ENCODE peak calls at places on chromosomes 11 and 22, in eight cellular contexts. R is naive thymus-derived CD4-positive, alpha-beta T cell; L is MM.1S; S is aorta; C is neuronal stem cell; J is transverse colon; F is sigmoid colon; T is right cardiac atrium. I is an unnamed sample.

GRCh38 chr11:130211781-130212401 is 52.3 kb downstream of the ST14 start:
- DNase-seq in S (no peak), L (no peak), F (peak; percentile 48), C (no peak), J (peak; percentile 6), T (no peak), R (no peak), I (no peak)

GRCh38 chr11:30344085-30344484 is 21.2 kb downstream of the ARL14EP start:
- DNase-seq in T (no peak), S (no peak), C (no peak), F (no peak), J (no peak), R (no peak), L (peak; percentile 20), I (no peak)

GRCh38 chr11:66881436-66881835 is 24.6 kb downstream of the LRFN4 start:
- DNase-seq in R (no peak), L (no peak), C (no peak), J (no peak), S (no peak), T (peak; percentile 43), F (no peak), I (no peak)

GRCh38 chr11:33949201-33949913 is 57.5 kb upstream of the LMO2 start:
- DNase-seq in L (no peak), S (no peak), F (no peak), T (no peak), R (no peak), C (no peak), J (no peak), I (no peak)

GRCh38 chr22:29201722-29202230 is 3.9 kb upstream of the EMID1 start:
- DNase-seq in R (no peak), J (no peak), T (no peak), F (no peak), L (no peak), S (no peak), C (no peak), I (no peak)

GRCh38 chr11:46560300-46561025 is 33.4 kb downstream of the AMBRA1 start:
- DNase-seq in T (no peak), C (no peak), S (no peak), J (no peak), R (peak; percentile 33), F (no peak), L (peak; percentile 72), I (no peak)

GRCh38 chr11:110249066-110249465 is 47.3 kb downstream of the RDX start:
- DNase-seq in R (no peak), S (no peak), J (no peak), C (no peak), L (no peak), F (no peak), T (no peak), I (no peak)

GRCh38 chr11:114953039-114953438 is 274.7 kb downstream of the NXPE2 start:
- DNase-seq in C (no peak), R (no peak), L (no peak), F (no peak), T (no peak), J (no peak), S (no peak), I (no peak)

GRCh38 chr11:129935723-129936122 is 40.3 kb upstream of the NFRKB start:
- DNase-seq in T (no peak), R (no peak), J (no peak), F (no peak), C (no peak), S (no peak), L (no peak), I (no peak)

GRCh38 chr11:118144869-118145268 is 7.8 kb downstream of the SCN4B start:
- DNase-seq in C (no peak), S (peak; percentile 41), R (no peak), J (no peak), T (no peak), L (no peak), F (no peak), I (no peak)

GRCh38 chr22:27331526-27332281 is 469.9 kb downstream of the MN1 start:
- DNase-seq in F (peak; percentile 74), J (peak; percentile 38), R (no peak), C (no peak), T (peak; percentile 90), L (no peak), S (peak; percentile 83), I (no peak)

GRCh38 chr22:39724390-39724789 is 153.8 kb downstream of the CACNA1I start:
- DNase-seq in C (no peak), J (no peak), T (no peak), S (no peak), F (no peak), R (no peak), L (no peak), I (no peak)
- H3K27ac ChIP-seq in C (no peak overlapping the region), J (no peak overlapping the region), T (no peak overlapping the region), S (no peak overlapping the region), F (no peak overlapping the region), R (no peak overlapping the region), L (no peak overlapping the region), I (no peak overlapping the region)

DNA sequence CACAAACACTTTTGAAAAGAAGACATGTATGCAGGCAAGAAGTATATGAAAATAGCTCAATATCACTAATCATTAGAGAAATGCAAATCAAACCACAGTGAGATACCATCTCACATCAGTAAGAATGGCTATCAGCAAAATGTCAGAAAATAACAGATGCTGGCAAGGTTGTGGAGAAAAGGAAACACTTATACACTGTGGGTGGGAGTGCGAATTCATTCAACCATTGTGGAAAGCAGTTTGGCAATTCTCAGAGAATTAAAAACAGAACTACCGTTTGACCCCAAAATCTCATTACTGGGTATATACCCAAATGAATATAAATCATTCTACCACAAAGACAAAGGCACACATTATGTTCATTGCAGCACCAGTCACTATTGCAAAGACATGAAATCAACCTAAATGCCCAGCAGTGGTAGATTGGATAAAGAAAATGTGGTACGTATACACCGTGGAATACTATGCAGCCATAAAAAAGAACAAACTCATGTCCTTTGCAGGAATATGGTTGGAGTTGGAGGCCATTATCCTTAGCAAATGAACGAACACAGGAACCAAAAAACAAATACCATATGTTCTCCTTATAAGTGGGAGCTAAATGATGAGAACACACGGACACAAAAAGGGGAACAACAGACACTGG is 18.5 kb downstream of the MMP13 start:
- DNase-seq in C (no peak), F (no peak), T (no peak), J (no peak), S (no peak), R (no peak), L (no peak), I (no peak)
- H3K4me3 ChIP-seq in C (no peak overlapping the region), F (no peak overlapping the region), T (no peak overlapping the region), J (no peak overlapping the region), S (no peak overlapping the region), R (no peak overlapping the region), L (no peak overlapping the region), I (no peak overlapping the region)

DNA sequence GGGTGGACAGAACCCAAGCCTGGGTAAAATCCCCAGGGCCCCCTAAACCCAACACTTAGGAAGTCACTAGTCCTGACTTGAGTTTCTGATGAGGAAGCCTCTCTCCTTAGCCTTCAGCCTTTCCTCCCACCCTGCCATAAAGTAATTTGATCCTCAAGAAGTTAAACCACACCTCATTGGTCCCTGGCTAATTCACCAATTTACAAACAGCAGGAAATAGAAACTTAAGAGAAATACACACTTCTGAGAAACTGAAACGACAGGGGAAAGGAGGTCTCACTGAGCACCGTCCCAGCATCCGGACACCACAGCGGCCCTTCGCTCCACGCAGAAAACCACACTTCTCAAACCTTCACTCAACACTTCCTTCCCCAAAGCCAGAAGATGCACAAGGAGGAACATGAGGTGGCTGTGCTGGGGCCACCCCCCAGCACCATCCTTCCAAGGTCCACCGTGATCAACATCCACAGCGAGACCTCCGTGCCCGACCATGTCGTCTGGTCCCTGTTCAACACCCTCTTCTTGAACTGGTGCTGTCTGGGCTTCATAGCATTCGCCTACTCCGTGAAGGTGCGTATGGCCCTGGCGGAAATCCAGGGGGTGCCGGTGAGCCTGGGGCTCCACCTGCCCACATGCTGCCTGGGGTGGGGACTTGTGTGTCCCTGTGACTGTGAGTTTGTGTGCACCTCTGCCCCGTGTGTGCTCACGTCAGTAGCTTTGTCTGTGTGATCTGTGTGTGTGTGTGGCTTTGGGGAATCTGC is at the start of gene IFITM1:
- DNase-seq in T (peak; percentile 67), R (peak; percentile 74), F (no peak), S (peak; percentile 48), L (peak; percentile 55), C (no peak), J (peak; percentile 62), I (no peak)
- H3K4me1 ChIP-seq in T (peaks cover 3% of the 10 kb centered on the region), R (peaks cover 13% of the 10 kb centered on the region), F (peaks cover 41% of the 10 kb centered on the region), S (no peaks in the 10 kb centered on the region), L (peaks cover 14% of the 10 kb centered on the region), C (peaks cover 31% of the 10 kb centered on the region), J (peaks cover 57% of the 10 kb centered on the region), I (peaks cover 23% of the 10 kb centered on the region)

GRCh38 chr11:120663142-120663541 is 151.6 kb downstream of the GRIK4 start:
- DNase-seq in J (no peak), F (no peak), T (no peak), S (no peak), C (no peak), R (no peak), L (no peak), I (no peak)
- H3K27ac ChIP-seq in J (no peak overlapping the region), F (no peak overlapping the region), T (no peak overlapping the region), S (no peak overlapping the region), C (no peak overlapping the region), R (no peak overlapping the region), L (no peak overlapping the region), I (no peak overlapping the region)

GRCh38 chr11:65452806-65453490 is 30.4 kb downstream of the NEAT1 start:
- DNase-seq in J (no peak), L (no peak), R (no peak), F (no peak), C (no peak), T (no peak), S (no peak), I (no peak)

GRCh38 chr11:65459552-65459951 is 37.0 kb downstream of the NEAT1 start:
- DNase-seq in L (no peak), C (no peak), F (peak; percentile 58), J (peak; percentile 7), R (no peak), T (peak; percentile 16), S (peak; percentile 39), I (peak; percentile 61)

GRCh38 chr11:65454311-65454695 is 31.7 kb downstream of the NEAT1 start:
- DNase-seq in T (no peak), J (no peak), R (no peak), S (no peak), C (no peak), L (no peak), F (peak; percentile 68), I (no peak)

GRCh38 chr11:65454696-65455456 is 32.3 kb downstream of the NEAT1 start:
- DNase-seq in F (peak; percentile 97), J (peak; percentile 95), C (peak; percentile 80), T (peak; percentile 97), R (peak; percentile 62), L (peak; percentile 86), S (peak; percentile 92), I (peak; percentile 68)

DNA sequence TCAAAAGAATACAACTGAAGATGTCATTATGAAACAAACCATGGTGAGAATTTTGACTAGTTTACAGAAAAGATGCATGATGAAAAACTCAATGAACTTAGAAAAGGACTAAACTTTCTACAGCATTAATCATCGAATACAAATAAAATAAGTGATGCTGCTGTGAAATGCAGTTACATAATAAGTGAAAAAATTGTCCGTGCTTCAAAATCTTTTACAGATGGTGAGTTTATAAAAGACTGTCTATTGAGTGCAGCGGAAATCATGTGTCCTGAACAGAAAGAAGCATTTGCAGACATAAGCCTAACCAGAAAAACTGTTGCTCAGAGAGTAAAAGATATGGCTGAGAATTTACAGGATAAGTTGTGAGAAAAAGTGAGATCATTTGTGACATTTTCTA is 33.8 kb downstream of the NEAT1 start:
- DNase-seq in C (no peak), F (no peak), L (no peak), J (no peak), R (no peak), S (no peak), T (no peak), I (no peak)
- H3K4me3 ChIP-seq in C (no peak overlapping the region), F (no peak overlapping the region), L (no peak overlapping the region), J (no peak overlapping the region), R (no peak overlapping the region), S (no peak overlapping the region), T (no peak overlapping the region), I (no peak overlapping the region)

I was measured in iPS DF 6.9.